ENCODE peak calls at places on chromosomes 13 and 19, in nine cellular contexts. H, U, D, Q, S, G, L, C and Z are unnamed samples.

GRCh38 chr13:111132948-111133347 is 17.8 kb downstream of the ARHGEF7 start:
- DNase-seq in H (no peak), U (no peak), D (no peak), Q (no peak), S (no peak), G (no peak), L (no peak), C (no peak), Z (no peak)

GRCh38 chr19:10998045-10998533 is 37.3 kb downstream of the SMARCA4 start:
- DNase-seq in H (no peak), U (no peak), D (no peak), Q (no peak), S (peak; percentile 22), G (no peak), L (no peak), C (no peak), Z (no peak)

GRCh38 chr19:41276231-41276630 is 12.1 kb downstream of the HNRNPUL1 start:
- DNase-seq in H (no peak), U (no peak), D (peak; percentile 20), Q (no peak), S (no peak), G (no peak), L (no peak), C (no peak), Z (peak; percentile 20)

GRCh38 chr13:45393941-45394570 is 24.1 kb downstream of the SLC25A30 start:
- DNase-seq in H (peak; percentile 81), U (peak; percentile 74), D (peak; percentile 57), Q (peak; percentile 80), S (peak; percentile 56), G (peak; percentile 45), L (peak; percentile 54), C (peak; percentile 18), Z (peak; percentile 74)

GRCh38 chr13:110644892-110645521 is 29.7 kb downstream of the NAXD start:
- DNase-seq in H (peak; percentile 46), U (peak; percentile 93), D (peak; percentile 73), Q (peak; percentile 94), S (peak; percentile 29), G (no peak), L (peak; percentile 64), C (peak; percentile 27), Z (peak; percentile 80)

GRCh38 chr19:47729799-47730520 is 15.4 kb upstream of the NOP53 start:
- DNase-seq in H (peak; percentile 91), U (peak; percentile 82), D (peak; percentile 36), Q (peak; percentile 97), S (peak; percentile 80), G (no peak), L (no peak), C (no peak), Z (peak; percentile 84)

GRCh38 chr19:48123907-48124675 is 13.5 kb upstream of the PLA2G4C start:
- DNase-seq in H (no peak), U (peak; percentile 78), D (peak; percentile 81), Q (no peak), S (peak; percentile 84), G (peak; percentile 39), L (no peak), C (no peak), Z (peak; percentile 65)

GRCh38 chr13:65336106-65336603 is 1894.0 kb downstream of the PCDH9 start:
- DNase-seq in H (no peak), U (no peak), D (no peak), Q (no peak), S (no peak), G (no peak), L (no peak), C (no peak), Z (no peak)

GRCh38 chr19:36265856-36266374 is 51.0 kb downstream of the ZNF146 start:
- DNase-seq in H (no peak), U (no peak), D (no peak), Q (no peak), S (no peak), G (no peak), L (no peak), C (no peak), Z (no peak)

GRCh38 chr13:99176309-99177276 is 24.1 kb upstream of the UBAC2 start:
- DNase-seq in H (peak; percentile 85), U (peak; percentile 80), D (peak; percentile 62), Q (peak; percentile 94), S (peak; percentile 81), G (peak; percentile 62), L (peak; percentile 76), C (peak; percentile 73), Z (peak; percentile 83)

GRCh38 chr13:75704194-75704941 is 68.2 kb downstream of the LMO7 start:
- DNase-seq in H (no peak), U (no peak), D (peak; percentile 50), Q (no peak), S (peak; percentile 40), G (no peak), L (no peak), C (no peak), Z (no peak)

GRCh38 chr13:43195551-43195950 is 172.2 kb downstream of the DNAJC15 start:
- DNase-seq in H (no peak), U (no peak), D (no peak), Q (peak; percentile 43), S (peak; percentile 12), G (no peak), L (no peak), C (no peak), Z (no peak)

GRCh38 chr13:49859568-49859967 is 67.1 kb upstream of the KPNA3 start:
- DNase-seq in H (no peak), U (no peak), D (peak; percentile 96), Q (no peak), S (peak; percentile 78), G (peak; percentile 60), L (no peak), C (no peak), Z (peak; percentile 34)

GRCh38 chr19:22616659-22617058 is 17.5 kb upstream of the ZNF492 start:
- DNase-seq in H (no peak), U (no peak), D (no peak), Q (no peak), S (no peak), G (no peak), L (no peak), C (no peak), Z (no peak)

GRCh38 chr19:45782162-45782623 is at the start of gene DMPK:
- DNase-seq in H (peak; percentile 78), U (no peak), D (peak; percentile 49), Q (no peak), S (no peak), G (no peak), L (no peak), C (no peak), Z (no peak)
- H3K4me1 ChIP-seq in H (peaks cover 22% of the 10 kb centered on the region), U (peaks cover 24% of the 10 kb centered on the region), D (peaks cover 19% of the 10 kb centered on the region), Q (peaks cover 33% of the 10 kb centered on the region), S (peaks cover 49% of the 10 kb centered on the region), G (peaks cover 60% of the 10 kb centered on the region), L (peaks cover 12% of the 10 kb centered on the region), C (peaks cover 6% of the 10 kb centered on the region), Z (peaks cover 38% of the 10 kb centered on the region)

GRCh38 chr19:58518261-58519086 is 1.1 kb downstream of the ZBTB45 start:
- DNase-seq in H (peak; percentile 39), U (no peak), D (peak; percentile 30), Q (no peak), S (peak; percentile 4), G (no peak), L (peak; percentile 19), C (no peak), Z (no peak)

GRCh38 chr19:58515259-58515658 is 3.5 kb upstream of the SLC27A5 start:
- DNase-seq in H (no peak), U (no peak), D (no peak), Q (no peak), S (no peak), G (no peak), L (no peak), C (no peak), Z (no peak)

GRCh38 chr19:58516964-58517833 is 2.4 kb downstream of the ZBTB45 start:
- DNase-seq in H (no peak), U (no peak), D (no peak), Q (peak; percentile 33), S (no peak), G (no peak), L (no peak), C (no peak), Z (no peak)

GRCh38 chr19:58514564-58515020 is 2.8 kb upstream of the SLC27A5 start:
- DNase-seq in H (peak; percentile 66), U (no peak), D (no peak), Q (no peak), S (no peak), G (no peak), L (no peak), C (no peak), Z (no peak)

GRCh38 chr19:58516246-58516836 is 3.3 kb downstream of the ZBTB45 start:
- DNase-seq in H (no peak), U (no peak), D (no peak), Q (no peak), S (no peak), G (no peak), L (no peak), C (no peak), Z (no peak)
- H3K79me2 ChIP-seq in H (peaks cover 63% of the 10 kb centered on the region), U (peaks cover 49% of the 10 kb centered on the region), D (peaks cover 46% of the 10 kb centered on the region), Q (peaks cover 11% of the 10 kb centered on the region), S (peaks cover 44% of the 10 kb centered on the region), G (peaks cover 51% of the 10 kb centered on the region), L (peaks cover 11% of the 10 kb centered on the region), C (peaks cover 13% of the 10 kb centered on the region), Z (peaks cover 48% of the 10 kb centered on the region)

GRCh38 chr19:33174186-33174585 is 19.9 kb upstream of the LRP3 start:
- DNase-seq in H (no peak), U (no peak), D (no peak), Q (no peak), S (no peak), G (no peak), L (no peak), C (no peak), Z (no peak)

GRCh38 chr19:33171222-33171795 is 22.8 kb upstream of the LRP3 start:
- DNase-seq in H (no peak), U (no peak), D (no peak), Q (no peak), S (no peak), G (no peak), L (no peak), C (no peak), Z (no peak)

GRCh38 chr19:33175156-33175782 is 18.9 kb upstream of the LRP3 start:
- DNase-seq in H (no peak), U (no peak), D (no peak), Q (no peak), S (no peak), G (no peak), L (no peak), C (no peak), Z (no peak)

GRCh38 chr19:33168528-33168927 is 25.6 kb upstream of the LRP3 start:
- DNase-seq in H (no peak), U (no peak), D (no peak), Q (no peak), S (no peak), G (no peak), L (no peak), C (no peak), Z (no peak)

DNA sequence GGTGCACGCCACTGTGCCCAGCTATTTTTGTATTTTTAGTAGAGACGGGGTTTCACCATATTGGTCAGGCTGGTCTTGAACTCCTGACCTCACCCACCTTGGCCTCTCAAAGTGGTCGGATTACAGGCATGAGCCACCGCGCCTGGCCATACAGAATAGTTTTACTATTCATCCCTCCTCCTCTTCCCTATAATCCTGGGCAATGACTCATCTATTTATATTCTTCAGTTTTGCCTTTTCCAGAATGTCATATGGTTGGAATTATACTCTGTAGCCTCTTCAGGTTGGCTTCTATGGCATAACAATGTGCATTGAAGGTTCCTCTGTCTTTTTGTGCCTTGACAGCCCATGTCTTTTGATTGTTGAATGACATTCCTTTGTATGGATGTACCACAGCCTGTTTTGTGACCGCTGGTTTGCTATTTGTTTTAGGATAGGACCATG is 22.2 kb upstream of the LRP3 start:
- DNase-seq in H (no peak), U (no peak), D (peak; percentile 70), Q (no peak), S (peak; percentile 53), G (no peak), L (no peak), C (no peak), Z (no peak)
- TF ChIP-seq EZH2phosphoT487 in H (no peak), U (no peak), D (no peak), Q (no peak), S (no peak), G (no peak), L (no peak), C (no peak), Z (no peak)

GRCh38 chr19:3348042-3348441 is 18.3 kb upstream of the NFIC start:
- DNase-seq in H (no peak), U (no peak), D (no peak), Q (no peak), S (no peak), G (no peak), L (no peak), C (no peak), Z (no peak)
- H3K4me1 ChIP-seq in H (no peaks in the 10 kb centered on the region), U (no peaks in the 10 kb centered on the region), D (peaks cover 5% of the 10 kb centered on the region), Q (no peaks in the 10 kb centered on the region), S (peaks cover 8% of the 10 kb centered on the region), G (peaks cover 19% of the 10 kb centered on the region), L (no peaks in the 10 kb centered on the region), C (no peaks in the 10 kb centered on the region), Z (no peaks in the 10 kb centered on the region)